ENCODE peak calls at places on chromosomes 5 and 9, in nine cellular contexts. One of them, this sample, is unnamed.

GRCh38 chr9:109401169-109401989 is 80.5 kb upstream of the EPB41L4B start:
- DNase-seq in left ventricle myocardium inferior: no peak
- DNase-seq in PC-9: peak
- DNase-seq in Peyer's patch: no peak
- DNase-seq in caudate nucleus: peak
- DNase-seq in IMR-90: peak
- DNase-seq in heart left ventricle: no peak
- DNase-seq in body of pancreas: peak
- DNase-seq in GM23338: peak
- DNase-seq in this sample: peak

GRCh38 chr5:94754824-94755223 is 136.4 kb downstream of the SLF1 start:
- DNase-seq in left ventricle myocardium inferior: no peak
- DNase-seq in PC-9: peak
- DNase-seq in Peyer's patch: no peak
- DNase-seq in caudate nucleus: no peak
- DNase-seq in IMR-90: no peak
- DNase-seq in heart left ventricle: no peak
- DNase-seq in body of pancreas: no peak
- DNase-seq in GM23338: no peak
- DNase-seq in this sample: no peak

GRCh38 chr5:15704397-15704947 is 204.5 kb downstream of the FBXL7 start:
- DNase-seq in left ventricle myocardium inferior: no peak
- DNase-seq in PC-9: no peak
- DNase-seq in Peyer's patch: no peak
- DNase-seq in caudate nucleus: no peak
- DNase-seq in IMR-90: peak
- DNase-seq in heart left ventricle: no peak
- DNase-seq in body of pancreas: no peak
- DNase-seq in GM23338: no peak
- DNase-seq in this sample: no peak

GRCh38 chr9:71975833-71976232 is 64.4 kb downstream of the C9orf85 start:
- DNase-seq in left ventricle myocardium inferior: no peak
- DNase-seq in PC-9: no peak
- DNase-seq in Peyer's patch: no peak
- DNase-seq in caudate nucleus: no peak
- DNase-seq in IMR-90: no peak
- DNase-seq in heart left ventricle: no peak
- DNase-seq in body of pancreas: no peak
- DNase-seq in GM23338: no peak
- DNase-seq in this sample: no peak

GRCh38 chr5:178392998-178393397 is 160.4 kb upstream of the PHYKPL start:
- DNase-seq in left ventricle myocardium inferior: no peak
- DNase-seq in PC-9: no peak
- DNase-seq in Peyer's patch: no peak
- DNase-seq in caudate nucleus: no peak
- DNase-seq in IMR-90: no peak
- DNase-seq in heart left ventricle: no peak
- DNase-seq in body of pancreas: no peak
- DNase-seq in GM23338: no peak
- DNase-seq in this sample: no peak

GRCh38 chr9:71929791-71930440 is 18.5 kb downstream of the C9orf85 start:
- DNase-seq in left ventricle myocardium inferior: no peak
- DNase-seq in PC-9: no peak
- DNase-seq in Peyer's patch: no peak
- DNase-seq in caudate nucleus: no peak
- DNase-seq in IMR-90: peak
- DNase-seq in heart left ventricle: no peak
- DNase-seq in body of pancreas: no peak
- DNase-seq in GM23338: no peak
- DNase-seq in this sample: no peak

GRCh38 chr5:89712135-89712700 is 697.3 kb downstream of the CETN3 start:
- DNase-seq in left ventricle myocardium inferior: no peak
- DNase-seq in PC-9: no peak
- DNase-seq in Peyer's patch: no peak
- DNase-seq in caudate nucleus: no peak
- DNase-seq in IMR-90: no peak
- DNase-seq in heart left ventricle: no peak
- DNase-seq in body of pancreas: no peak
- DNase-seq in GM23338: no peak
- DNase-seq in this sample: no peak

GRCh38 chr5:56769875-56770604 is 45.3 kb upstream of the MAP3K1 start:
- DNase-seq in left ventricle myocardium inferior: no peak
- DNase-seq in PC-9: no peak
- DNase-seq in Peyer's patch: no peak
- DNase-seq in caudate nucleus: no peak
- DNase-seq in IMR-90: no peak
- DNase-seq in heart left ventricle: no peak
- DNase-seq in body of pancreas: no peak
- DNase-seq in GM23338: no peak
- DNase-seq in this sample: no peak

GRCh38 chr9:89376286-89376685 is 58.0 kb downstream of the SECISBP2 start:
- DNase-seq in left ventricle myocardium inferior: no peak
- DNase-seq in PC-9: no peak
- DNase-seq in Peyer's patch: no peak
- DNase-seq in caudate nucleus: no peak
- DNase-seq in IMR-90: no peak
- DNase-seq in heart left ventricle: no peak
- DNase-seq in body of pancreas: no peak
- DNase-seq in GM23338: no peak
- DNase-seq in this sample: no peak
- H3K27ac ChIP-seq in left ventricle myocardium inferior: no peak
- H3K27ac ChIP-seq in PC-9: no peak
- H3K27ac ChIP-seq in Peyer's patch: no peak
- H3K27ac ChIP-seq in caudate nucleus: no peak
- H3K27ac ChIP-seq in IMR-90: no peak
- H3K27ac ChIP-seq in heart left ventricle: no peak
- H3K27ac ChIP-seq in body of pancreas: no peak
- H3K27ac ChIP-seq in GM23338: no peak
- H3K27ac ChIP-seq in this sample: no peak

GRCh38 chr5:140346348-140347221 is at the start of gene HBEGF:
- DNase-seq in left ventricle myocardium inferior: peak
- DNase-seq in PC-9: peak
- DNase-seq in Peyer's patch: peak
- DNase-seq in caudate nucleus: peak
- DNase-seq in IMR-90: peak
- DNase-seq in heart left ventricle: peak
- DNase-seq in body of pancreas: peak
- DNase-seq in GM23338: peak
- DNase-seq in this sample: peak
- H3K27ac ChIP-seq in left ventricle myocardium inferior: peak
- H3K27ac ChIP-seq in PC-9: peak
- H3K27ac ChIP-seq in Peyer's patch: peak
- H3K27ac ChIP-seq in caudate nucleus: peak
- H3K27ac ChIP-seq in IMR-90: peak
- H3K27ac ChIP-seq in heart left ventricle: peak
- H3K27ac ChIP-seq in body of pancreas: peak
- H3K27ac ChIP-seq in GM23338: no peak
- H3K27ac ChIP-seq in this sample: peak

DNA sequence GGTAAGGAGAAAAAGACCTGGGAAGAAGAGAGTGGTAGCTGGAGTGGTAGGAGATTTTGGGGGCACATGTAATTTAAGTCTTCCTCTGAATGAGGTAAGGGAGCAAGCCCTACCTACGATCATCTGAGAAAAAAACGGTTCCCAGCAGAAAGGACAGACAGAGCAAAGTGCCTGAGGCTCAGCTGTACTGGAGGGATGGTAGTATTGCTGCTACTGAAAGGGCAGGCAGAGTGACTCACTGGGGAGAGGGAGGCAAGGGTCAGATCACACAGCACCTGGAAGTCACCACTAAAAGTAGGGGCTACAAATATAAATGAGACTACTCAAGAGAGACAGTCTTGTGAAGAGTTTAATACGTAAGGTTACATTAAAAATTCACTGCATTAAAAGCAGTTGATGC is 75.9 kb downstream of the NFIB start:
- DNase-seq in left ventricle myocardium inferior: no peak
- DNase-seq in PC-9: peak
- DNase-seq in Peyer's patch: no peak
- DNase-seq in caudate nucleus: no peak
- DNase-seq in IMR-90: peak
- DNase-seq in heart left ventricle: no peak
- DNase-seq in body of pancreas: no peak
- DNase-seq in GM23338: peak
- DNase-seq in this sample: no peak
- H3K27ac ChIP-seq in left ventricle myocardium inferior: peak
- H3K27ac ChIP-seq in PC-9: peak
- H3K27ac ChIP-seq in Peyer's patch: peak
- H3K27ac ChIP-seq in caudate nucleus: no peak
- H3K27ac ChIP-seq in IMR-90: no peak
- H3K27ac ChIP-seq in heart left ventricle: peak
- H3K27ac ChIP-seq in body of pancreas: no peak
- H3K27ac ChIP-seq in GM23338: peak
- H3K27ac ChIP-seq in this sample: no peak

DNA sequence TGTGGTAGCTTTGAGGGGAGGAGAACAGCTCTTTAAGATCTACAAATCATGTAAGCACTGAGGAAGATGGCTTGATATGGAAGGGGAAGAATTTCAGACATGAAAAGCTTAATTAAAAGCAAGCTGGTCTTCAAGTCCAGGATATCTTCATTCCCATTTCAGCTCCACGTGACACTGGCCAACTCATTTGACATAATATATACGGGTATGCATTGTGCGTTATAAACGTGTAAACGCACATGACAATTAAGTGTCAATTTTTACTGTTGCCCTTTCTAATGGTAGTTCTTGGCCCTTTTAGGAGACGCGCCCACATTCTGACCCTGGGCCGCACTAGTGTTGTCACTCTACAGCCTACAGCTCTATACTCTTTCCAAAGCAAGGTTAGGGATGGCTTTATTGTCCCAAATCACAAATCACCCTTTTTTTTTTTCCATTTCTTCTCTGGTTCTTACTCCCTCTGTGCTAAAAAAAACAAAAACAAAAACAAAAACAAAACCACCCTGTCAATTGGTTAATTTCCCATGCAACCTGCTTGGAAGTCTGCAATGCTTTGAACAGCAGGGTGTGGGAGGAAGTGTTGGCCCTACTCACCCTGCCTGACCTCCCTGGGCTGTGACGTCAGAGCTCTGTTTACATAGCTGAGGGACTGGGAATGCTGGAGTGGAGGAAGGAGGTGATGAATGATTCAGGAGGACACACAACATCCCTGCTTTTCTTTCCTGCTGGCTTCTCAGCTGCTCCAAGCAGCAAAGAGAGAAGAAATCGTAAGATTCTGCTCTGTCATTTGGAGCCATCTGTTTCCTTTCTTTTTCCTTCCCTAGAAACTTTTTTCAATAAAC is 19.3 kb downstream of the RFK start:
- DNase-seq in left ventricle myocardium inferior: peak
- DNase-seq in PC-9: peak
- DNase-seq in Peyer's patch: peak
- DNase-seq in caudate nucleus: no peak
- DNase-seq in IMR-90: peak
- DNase-seq in heart left ventricle: peak
- DNase-seq in body of pancreas: peak
- DNase-seq in GM23338: peak
- DNase-seq in this sample: no peak
- H3K27ac ChIP-seq in left ventricle myocardium inferior: peak
- H3K27ac ChIP-seq in PC-9: peak
- H3K27ac ChIP-seq in Peyer's patch: peak
- H3K27ac ChIP-seq in caudate nucleus: no peak
- H3K27ac ChIP-seq in IMR-90: peak
- H3K27ac ChIP-seq in heart left ventricle: no peak
- H3K27ac ChIP-seq in body of pancreas: peak
- H3K27ac ChIP-seq in GM23338: no peak
- H3K27ac ChIP-seq in this sample: no peak